ENCODE peak calls at places on chromosomes 5 and 9, in nine cellular contexts. One of them, this sample, is unnamed.

GRCh38 chr9:127838375-127839078 is 15.9 kb downstream of the ENG start:
- DNase-seq in foreskin melanocyte: peak
- DNase-seq in A549: peak
- DNase-seq in aorta: peak
- DNase-seq in activated T-cell treated with anti-CD3 and anti-CD28 coated beads, Interleukin-2, amount 50 U/mL, for 72 hours: no peak
- DNase-seq in stimulated activated CD4-positive, alpha-beta T cell treated with anti-CD3 and anti-CD28 coated beads, Interleukin-4, amount 100 ng/mL, for 48 hours: no peak
- DNase-seq in lower leg skin: peak
- DNase-seq in fibroblast of pulmonary artery: peak
- DNase-seq in EH: peak
- DNase-seq in this sample: peak

GRCh38 chr5:53917095-53917494 is 356.7 kb downstream of the NDUFS4 start:
- DNase-seq in foreskin melanocyte: peak
- DNase-seq in A549: peak
- DNase-seq in aorta: no peak
- DNase-seq in activated T-cell treated with anti-CD3 and anti-CD28 coated beads, Interleukin-2, amount 50 U/mL, for 72 hours: no peak
- DNase-seq in stimulated activated CD4-positive, alpha-beta T cell treated with anti-CD3 and anti-CD28 coated beads, Interleukin-4, amount 100 ng/mL, for 48 hours: no peak
- DNase-seq in lower leg skin: no peak
- DNase-seq in fibroblast of pulmonary artery: peak
- DNase-seq in EH: peak
- DNase-seq in this sample: peak

GRCh38 chr5:425714-426113 is 17.3 kb upstream of the EXOC3 start:
- DNase-seq in foreskin melanocyte: no peak
- DNase-seq in A549: no peak
- DNase-seq in aorta: peak
- DNase-seq in activated T-cell treated with anti-CD3 and anti-CD28 coated beads, Interleukin-2, amount 50 U/mL, for 72 hours: no peak
- DNase-seq in stimulated activated CD4-positive, alpha-beta T cell treated with anti-CD3 and anti-CD28 coated beads, Interleukin-4, amount 100 ng/mL, for 48 hours: no peak
- DNase-seq in lower leg skin: no peak
- DNase-seq in fibroblast of pulmonary artery: peak
- DNase-seq in EH: no peak
- DNase-seq in this sample: no peak

GRCh38 chr5:59615272-59615671 is 278.3 kb downstream of the PDE4D start:
- DNase-seq in foreskin melanocyte: no peak
- DNase-seq in A549: no peak
- DNase-seq in aorta: no peak
- DNase-seq in activated T-cell treated with anti-CD3 and anti-CD28 coated beads, Interleukin-2, amount 50 U/mL, for 72 hours: no peak
- DNase-seq in stimulated activated CD4-positive, alpha-beta T cell treated with anti-CD3 and anti-CD28 coated beads, Interleukin-4, amount 100 ng/mL, for 48 hours: no peak
- DNase-seq in lower leg skin: no peak
- DNase-seq in fibroblast of pulmonary artery: peak
- DNase-seq in EH: peak
- DNase-seq in this sample: peak

GRCh38 chr9:125204477-125204876 is 4.1 kb downstream of the RABEPK start:
- DNase-seq in foreskin melanocyte: no peak
- DNase-seq in A549: no peak
- DNase-seq in aorta: no peak
- DNase-seq in activated T-cell treated with anti-CD3 and anti-CD28 coated beads, Interleukin-2, amount 50 U/mL, for 72 hours: no peak
- DNase-seq in stimulated activated CD4-positive, alpha-beta T cell treated with anti-CD3 and anti-CD28 coated beads, Interleukin-4, amount 100 ng/mL, for 48 hours: no peak
- DNase-seq in lower leg skin: no peak
- DNase-seq in fibroblast of pulmonary artery: no peak
- DNase-seq in EH: no peak
- DNase-seq in this sample: no peak

GRCh38 chr9:69818946-69819345 is 1.7 kb upstream of the CFAP95 start:
- DNase-seq in foreskin melanocyte: no peak
- DNase-seq in A549: no peak
- DNase-seq in aorta: no peak
- DNase-seq in activated T-cell treated with anti-CD3 and anti-CD28 coated beads, Interleukin-2, amount 50 U/mL, for 72 hours: peak
- DNase-seq in stimulated activated CD4-positive, alpha-beta T cell treated with anti-CD3 and anti-CD28 coated beads, Interleukin-4, amount 100 ng/mL, for 48 hours: no peak
- DNase-seq in lower leg skin: no peak
- DNase-seq in fibroblast of pulmonary artery: no peak
- DNase-seq in EH: peak
- DNase-seq in this sample: no peak

GRCh38 chr9:102087141-102087540 is 348.7 kb upstream of the GRIN3A start:
- DNase-seq in foreskin melanocyte: no peak
- DNase-seq in A549: no peak
- DNase-seq in aorta: no peak
- DNase-seq in activated T-cell treated with anti-CD3 and anti-CD28 coated beads, Interleukin-2, amount 50 U/mL, for 72 hours: no peak
- DNase-seq in stimulated activated CD4-positive, alpha-beta T cell treated with anti-CD3 and anti-CD28 coated beads, Interleukin-4, amount 100 ng/mL, for 48 hours: no peak
- DNase-seq in lower leg skin: no peak
- DNase-seq in fibroblast of pulmonary artery: no peak
- DNase-seq in EH: no peak
- DNase-seq in this sample: no peak

GRCh38 chr9:74772126-74772525 is 115.6 kb downstream of the TRPM6 start:
- DNase-seq in foreskin melanocyte: no peak
- DNase-seq in A549: no peak
- DNase-seq in aorta: no peak
- DNase-seq in activated T-cell treated with anti-CD3 and anti-CD28 coated beads, Interleukin-2, amount 50 U/mL, for 72 hours: peak
- DNase-seq in stimulated activated CD4-positive, alpha-beta T cell treated with anti-CD3 and anti-CD28 coated beads, Interleukin-4, amount 100 ng/mL, for 48 hours: no peak
- DNase-seq in lower leg skin: no peak
- DNase-seq in fibroblast of pulmonary artery: no peak
- DNase-seq in EH: no peak
- DNase-seq in this sample: no peak

GRCh38 chr9:88997646-88998045 is 6.4 kb downstream of the S1PR3 start:
- DNase-seq in foreskin melanocyte: no peak
- DNase-seq in A549: no peak
- DNase-seq in aorta: no peak
- DNase-seq in activated T-cell treated with anti-CD3 and anti-CD28 coated beads, Interleukin-2, amount 50 U/mL, for 72 hours: no peak
- DNase-seq in stimulated activated CD4-positive, alpha-beta T cell treated with anti-CD3 and anti-CD28 coated beads, Interleukin-4, amount 100 ng/mL, for 48 hours: no peak
- DNase-seq in lower leg skin: no peak
- DNase-seq in fibroblast of pulmonary artery: no peak
- DNase-seq in EH: no peak
- DNase-seq in this sample: no peak

GRCh38 chr9:24071736-24072135 is 245.7 kb upstream of the ELAVL2 start:
- DNase-seq in foreskin melanocyte: no peak
- DNase-seq in A549: no peak
- DNase-seq in aorta: no peak
- DNase-seq in activated T-cell treated with anti-CD3 and anti-CD28 coated beads, Interleukin-2, amount 50 U/mL, for 72 hours: no peak
- DNase-seq in stimulated activated CD4-positive, alpha-beta T cell treated with anti-CD3 and anti-CD28 coated beads, Interleukin-4, amount 100 ng/mL, for 48 hours: no peak
- DNase-seq in lower leg skin: no peak
- DNase-seq in fibroblast of pulmonary artery: no peak
- DNase-seq in EH: no peak
- DNase-seq in this sample: no peak

GRCh38 chr9:127136081-127136879 is 13.8 kb upstream of the ANGPTL2 start:
- DNase-seq in foreskin melanocyte: no peak
- DNase-seq in A549: no peak
- DNase-seq in aorta: peak
- DNase-seq in activated T-cell treated with anti-CD3 and anti-CD28 coated beads, Interleukin-2, amount 50 U/mL, for 72 hours: no peak
- DNase-seq in stimulated activated CD4-positive, alpha-beta T cell treated with anti-CD3 and anti-CD28 coated beads, Interleukin-4, amount 100 ng/mL, for 48 hours: no peak
- DNase-seq in lower leg skin: peak
- DNase-seq in fibroblast of pulmonary artery: no peak
- DNase-seq in EH: no peak
- DNase-seq in this sample: no peak

GRCh38 chr9:36345103-36345846 is 54.8 kb downstream of the RNF38 start:
- DNase-seq in foreskin melanocyte: no peak
- DNase-seq in A549: no peak
- DNase-seq in aorta: no peak
- DNase-seq in activated T-cell treated with anti-CD3 and anti-CD28 coated beads, Interleukin-2, amount 50 U/mL, for 72 hours: no peak
- DNase-seq in stimulated activated CD4-positive, alpha-beta T cell treated with anti-CD3 and anti-CD28 coated beads, Interleukin-4, amount 100 ng/mL, for 48 hours: no peak
- DNase-seq in lower leg skin: no peak
- DNase-seq in fibroblast of pulmonary artery: no peak
- DNase-seq in EH: no peak
- DNase-seq in this sample: no peak

GRCh38 chr5:26662806-26663360 is 375.5 kb downstream of the CDH9 start:
- DNase-seq in foreskin melanocyte: no peak
- DNase-seq in A549: no peak
- DNase-seq in aorta: no peak
- DNase-seq in activated T-cell treated with anti-CD3 and anti-CD28 coated beads, Interleukin-2, amount 50 U/mL, for 72 hours: no peak
- DNase-seq in stimulated activated CD4-positive, alpha-beta T cell treated with anti-CD3 and anti-CD28 coated beads, Interleukin-4, amount 100 ng/mL, for 48 hours: no peak
- DNase-seq in lower leg skin: no peak
- DNase-seq in fibroblast of pulmonary artery: no peak
- DNase-seq in EH: no peak
- DNase-seq in this sample: no peak

GRCh38 chr5:54541823-54542783 is 24.5 kb downstream of the SNX18 start:
- DNase-seq in foreskin melanocyte: no peak
- DNase-seq in A549: no peak
- DNase-seq in aorta: no peak
- DNase-seq in activated T-cell treated with anti-CD3 and anti-CD28 coated beads, Interleukin-2, amount 50 U/mL, for 72 hours: no peak
- DNase-seq in stimulated activated CD4-positive, alpha-beta T cell treated with anti-CD3 and anti-CD28 coated beads, Interleukin-4, amount 100 ng/mL, for 48 hours: no peak
- DNase-seq in lower leg skin: peak
- DNase-seq in fibroblast of pulmonary artery: no peak
- DNase-seq in EH: no peak
- DNase-seq in this sample: no peak

GRCh38 chr5:113864437-113864836 is 350.9 kb downstream of the YTHDC2 start:
- DNase-seq in foreskin melanocyte: no peak
- DNase-seq in A549: no peak
- DNase-seq in aorta: no peak
- DNase-seq in activated T-cell treated with anti-CD3 and anti-CD28 coated beads, Interleukin-2, amount 50 U/mL, for 72 hours: no peak
- DNase-seq in stimulated activated CD4-positive, alpha-beta T cell treated with anti-CD3 and anti-CD28 coated beads, Interleukin-4, amount 100 ng/mL, for 48 hours: no peak
- DNase-seq in lower leg skin: no peak
- DNase-seq in fibroblast of pulmonary artery: no peak
- DNase-seq in EH: no peak
- DNase-seq in this sample: no peak

GRCh38 chr5:81838307-81838906 is 87.5 kb upstream of the SSBP2 start:
- DNase-seq in foreskin melanocyte: no peak
- DNase-seq in A549: no peak
- DNase-seq in aorta: no peak
- DNase-seq in activated T-cell treated with anti-CD3 and anti-CD28 coated beads, Interleukin-2, amount 50 U/mL, for 72 hours: peak
- DNase-seq in stimulated activated CD4-positive, alpha-beta T cell treated with anti-CD3 and anti-CD28 coated beads, Interleukin-4, amount 100 ng/mL, for 48 hours: no peak
- DNase-seq in lower leg skin: no peak
- DNase-seq in fibroblast of pulmonary artery: peak
- DNase-seq in EH: peak
- DNase-seq in this sample: no peak

GRCh38 chr5:57316798-57317327 is 143.0 kb downstream of the GPBP1 start:
- DNase-seq in foreskin melanocyte: peak
- DNase-seq in A549: no peak
- DNase-seq in aorta: no peak
- DNase-seq in activated T-cell treated with anti-CD3 and anti-CD28 coated beads, Interleukin-2, amount 50 U/mL, for 72 hours: no peak
- DNase-seq in stimulated activated CD4-positive, alpha-beta T cell treated with anti-CD3 and anti-CD28 coated beads, Interleukin-4, amount 100 ng/mL, for 48 hours: no peak
- DNase-seq in lower leg skin: no peak
- DNase-seq in fibroblast of pulmonary artery: peak
- DNase-seq in EH: peak
- DNase-seq in this sample: peak

GRCh38 chr5:81426347-81426746 is 32.4 kb upstream of the ACOT12 start:
- DNase-seq in foreskin melanocyte: no peak
- DNase-seq in A549: no peak
- DNase-seq in aorta: no peak
- DNase-seq in activated T-cell treated with anti-CD3 and anti-CD28 coated beads, Interleukin-2, amount 50 U/mL, for 72 hours: no peak
- DNase-seq in stimulated activated CD4-positive, alpha-beta T cell treated with anti-CD3 and anti-CD28 coated beads, Interleukin-4, amount 100 ng/mL, for 48 hours: no peak
- DNase-seq in lower leg skin: no peak
- DNase-seq in fibroblast of pulmonary artery: no peak
- DNase-seq in EH: no peak
- DNase-seq in this sample: no peak

GRCh38 chr5:124373843-124374242 is 372.6 kb downstream of the ZNF608 start:
- DNase-seq in foreskin melanocyte: no peak
- DNase-seq in A549: no peak
- DNase-seq in aorta: no peak
- DNase-seq in activated T-cell treated with anti-CD3 and anti-CD28 coated beads, Interleukin-2, amount 50 U/mL, for 72 hours: no peak
- DNase-seq in stimulated activated CD4-positive, alpha-beta T cell treated with anti-CD3 and anti-CD28 coated beads, Interleukin-4, amount 100 ng/mL, for 48 hours: no peak
- DNase-seq in lower leg skin: no peak
- DNase-seq in fibroblast of pulmonary artery: no peak
- DNase-seq in EH: no peak
- DNase-seq in this sample: no peak

GRCh38 chr5:178288373-178289368 is 56.1 kb upstream of the PHYKPL start:
- DNase-seq in foreskin melanocyte: no peak
- DNase-seq in A549: no peak
- DNase-seq in aorta: peak
- DNase-seq in activated T-cell treated with anti-CD3 and anti-CD28 coated beads, Interleukin-2, amount 50 U/mL, for 72 hours: no peak
- DNase-seq in stimulated activated CD4-positive, alpha-beta T cell treated with anti-CD3 and anti-CD28 coated beads, Interleukin-4, amount 100 ng/mL, for 48 hours: no peak
- DNase-seq in lower leg skin: no peak
- DNase-seq in fibroblast of pulmonary artery: no peak
- DNase-seq in EH: no peak
- DNase-seq in this sample: peak

GRCh38 chr5:54624671-54625583 is 107.4 kb downstream of the SNX18 start:
- DNase-seq in foreskin melanocyte: no peak
- DNase-seq in A549: no peak
- DNase-seq in aorta: no peak
- DNase-seq in activated T-cell treated with anti-CD3 and anti-CD28 coated beads, Interleukin-2, amount 50 U/mL, for 72 hours: no peak
- DNase-seq in stimulated activated CD4-positive, alpha-beta T cell treated with anti-CD3 and anti-CD28 coated beads, Interleukin-4, amount 100 ng/mL, for 48 hours: no peak
- DNase-seq in lower leg skin: no peak
- DNase-seq in fibroblast of pulmonary artery: peak
- DNase-seq in EH: peak
- DNase-seq in this sample: no peak

GRCh38 chr9:93486269-93486668 is 32.9 kb upstream of the FAM120AOS start:
- DNase-seq in foreskin melanocyte: no peak
- DNase-seq in A549: no peak
- DNase-seq in aorta: no peak
- DNase-seq in activated T-cell treated with anti-CD3 and anti-CD28 coated beads, Interleukin-2, amount 50 U/mL, for 72 hours: no peak
- DNase-seq in stimulated activated CD4-positive, alpha-beta T cell treated with anti-CD3 and anti-CD28 coated beads, Interleukin-4, amount 100 ng/mL, for 48 hours: no peak
- DNase-seq in lower leg skin: no peak
- DNase-seq in fibroblast of pulmonary artery: no peak
- DNase-seq in EH: peak
- DNase-seq in this sample: no peak